ENCODE peak calls at places on chromosomes 1 and 21, in nine cellular contexts. N, B, Q, P, D, C, O, L and A are unnamed samples.

GRCh38 chr1:237411621-237412020 is 369.6 kb downstream of the RYR2 start:
- DNase-seq in N (peak; percentile 14), B (no peak), Q (no peak), P (no peak), D (no peak), C (no peak), O (no peak), L (no peak), A (no peak)

GRCh38 chr1:94095112-94095637 is 25.8 kb downstream of the ABCA4 start:
- DNase-seq in N (no peak), B (peak; percentile 38), Q (no peak), P (peak; percentile 76), D (peak; percentile 83), C (peak; percentile 66), O (peak; percentile 70), L (peak; percentile 34), A (peak; percentile 99)

GRCh38 chr1:150578278-150579109 is 916 bp downstream of the MCL1 start:
- DNase-seq in N (peak; percentile 73), B (peak; percentile 88), Q (no peak), P (peak; percentile 80), D (peak; percentile 45), C (no peak), O (peak; percentile 77), L (no peak), A (peak; percentile 95)

GRCh38 chr1:233904979-233905415 is 521 bp downstream of the SLC35F3 start:
- DNase-seq in N (no peak), B (no peak), Q (no peak), P (peak; percentile 38), D (peak; percentile 23), C (peak; percentile 45), O (peak; percentile 32), L (no peak), A (no peak)

GRCh38 chr1:199313444-199313843 is 674.6 kb downstream of the PTPRC start:
- DNase-seq in N (peak; percentile 12), B (no peak), Q (no peak), P (no peak), D (no peak), C (no peak), O (no peak), L (no peak), A (no peak)

GRCh38 chr1:169072945-169073725 is 33.4 kb upstream of the ATP1B1 start:
- DNase-seq in N (no peak), B (no peak), Q (no peak), P (no peak), D (no peak), C (no peak), O (no peak), L (no peak), A (no peak)

GRCh38 chr21:34351786-34352241 is 12.0 kb upstream of the KCNE2 start:
- DNase-seq in N (peak; percentile 69), B (no peak), Q (peak; percentile 48), P (no peak), D (peak; percentile 70), C (peak; percentile 63), O (peak; percentile 78), L (peak; percentile 61), A (peak; percentile 54)

GRCh38 chr1:220124542-220124941 is 30.6 kb downstream of the IARS2 start:
- DNase-seq in N (peak; percentile 18), B (no peak), Q (no peak), P (no peak), D (no peak), C (no peak), O (no peak), L (no peak), A (peak; percentile 73)

GRCh38 chr1:230708631-230709580 is 5.0 kb downstream of the AGT start:
- DNase-seq in N (peak; percentile 8), B (peak; percentile 47), Q (no peak), P (peak; percentile 89), D (no peak), C (no peak), O (peak; percentile 88), L (no peak), A (no peak)

GRCh38 chr1:18297896-18298648 is 182.7 kb upstream of the KLHDC7A start:
- DNase-seq in N (no peak), B (no peak), Q (no peak), P (no peak), D (no peak), C (no peak), O (no peak), L (no peak), A (no peak)

GRCh38 chr1:42998381-42998780 is 39.7 kb upstream of the SLC2A1 start:
- DNase-seq in N (no peak), B (no peak), Q (no peak), P (no peak), D (no peak), C (no peak), O (no peak), L (no peak), A (no peak)

GRCh38 chr21:36209626-36210171 is 53.1 kb downstream of the DOP1B start:
- DNase-seq in N (peak; percentile 74), B (peak; percentile 43), Q (peak; percentile 73), P (no peak), D (peak; percentile 31), C (no peak), O (peak; percentile 72), L (peak; percentile 70), A (peak; percentile 83)

GRCh38 chr1:74266001-74266400 is 30.8 kb downstream of the TNNI3K start:
- DNase-seq in N (no peak), B (no peak), Q (no peak), P (no peak), D (no peak), C (no peak), O (no peak), L (no peak), A (no peak)

GRCh38 chr21:37800122-37800455 is 116.2 kb downstream of the KCNJ6 start:
- DNase-seq in N (no peak), B (no peak), Q (no peak), P (no peak), D (no peak), C (no peak), O (no peak), L (no peak), A (no peak)

GRCh38 chr21:30613836-30614235 is at the start of gene KRTAP6-1:
- DNase-seq in N (no peak), B (no peak), Q (no peak), P (no peak), D (no peak), C (no peak), O (no peak), L (no peak), A (no peak)

GRCh38 chr1:159239551-159240220 is 35.0 kb downstream of the ACKR1 start:
- DNase-seq in N (no peak), B (no peak), Q (no peak), P (no peak), D (no peak), C (no peak), O (no peak), L (no peak), A (no peak)

GRCh38 chr1:232477728-232478127 is 152.2 kb downstream of the SIPA1L2 start:
- DNase-seq in N (peak; percentile 21), B (peak; percentile 48), Q (peak; percentile 77), P (no peak), D (no peak), C (no peak), O (no peak), L (no peak), A (peak; percentile 90)

GRCh38 chr1:27912429-27912828 is 22.4 kb upstream of the SMPDL3B start:
- DNase-seq in N (no peak), B (no peak), Q (no peak), P (no peak), D (no peak), C (no peak), O (no peak), L (no peak), A (no peak)

GRCh38 chr21:31158789-31159581 is 120.7 kb upstream of the KRTAP19-8 start:
- DNase-seq in N (peak; percentile 61), B (no peak), Q (no peak), P (no peak), D (no peak), C (no peak), O (no peak), L (no peak), A (peak; percentile 77)

GRCh38 chr1:3523980-3524379 is 69.5 kb downstream of the ARHGEF16 start:
- DNase-seq in N (no peak), B (no peak), Q (no peak), P (no peak), D (no peak), C (no peak), O (no peak), L (no peak), A (no peak)

GRCh38 chr1:185267278-185267677 is 49.8 kb downstream of the IVNS1ABP start:
- DNase-seq in N (no peak), B (no peak), Q (no peak), P (no peak), D (no peak), C (no peak), O (no peak), L (no peak), A (no peak)

GRCh38 chr21:44752701-44753235 is 41.4 kb upstream of the TSPEAR start:
- DNase-seq in N (no peak), B (peak; percentile 64), Q (peak; percentile 39), P (no peak), D (no peak), C (no peak), O (peak; percentile 40), L (no peak), A (peak; percentile 14)

GRCh38 chr1:5973771-5974170 is 18.5 kb downstream of the NPHP4 start:
- DNase-seq in N (no peak), B (no peak), Q (no peak), P (no peak), D (no peak), C (peak; percentile 73), O (no peak), L (no peak), A (peak; percentile 66)
- TF ChIP-seq CTCF in N (no peak), B (no peak), Q (no peak), P (no peak), D (no peak), C (peak; percentile 63), O (no peak), L (no peak), A (peak; percentile 60)

GRCh38 chr1:62439652-62440371 is 3.0 kb downstream of the USP1 start:
- DNase-seq in N (peak; percentile 24), B (no peak), Q (no peak), P (no peak), D (no peak), C (no peak), O (peak; percentile 27), L (no peak), A (peak; percentile 30)
- H3K4me3 ChIP-seq in N (peak overlapping the region; percentile 99), B (no peak overlapping the region), Q (no peak overlapping the region), P (no peak overlapping the region), D (no peak overlapping the region), C (no peak overlapping the region), O (no peak overlapping the region), L (no peak overlapping the region), A (no peak overlapping the region)

DNA sequence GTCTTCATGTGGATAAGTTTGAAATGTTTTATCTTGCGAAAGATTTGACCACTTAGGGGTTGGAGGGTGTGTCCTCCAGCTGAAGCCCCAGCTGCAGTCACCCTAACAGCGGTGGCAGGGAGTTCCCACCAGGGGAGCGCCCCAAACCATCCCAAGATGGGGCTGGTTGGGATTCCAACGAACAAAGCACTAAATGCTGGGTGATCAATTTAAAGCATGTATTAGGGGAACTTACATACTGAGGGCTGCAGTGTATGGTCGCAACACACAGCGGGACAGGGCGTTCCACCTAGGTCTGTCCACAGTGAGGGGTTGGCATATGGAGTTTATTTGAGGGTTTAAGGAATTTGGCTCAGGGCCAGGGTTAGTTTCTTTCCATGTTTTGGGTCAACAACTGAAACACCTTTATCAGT is 26.3 kb downstream of the SLC37A1 start:
- DNase-seq in N (peak; percentile 81), B (no peak), Q (no peak), P (no peak), D (no peak), C (peak; percentile 19), O (no peak), L (peak; percentile 51), A (no peak)
- TF ChIP-seq CTCF in N (peak; percentile 52), B (no peak), Q (peak; percentile 30), P (no peak), D (no peak), C (no peak), O (peak; percentile 14), L (no peak), A (peak; percentile 24)

GRCh38 chr21:33025106-33025470 is 647 bp upstream of the OLIG2 start:
- DNase-seq in N (peak; percentile 86), B (no peak), Q (no peak), P (no peak), D (no peak), C (no peak), O (no peak), L (no peak), A (no peak)
- H3K4me3 ChIP-seq in N (peak overlapping the region; percentile 59), B (no peak overlapping the region), Q (no peak overlapping the region), P (no peak overlapping the region), D (no peak overlapping the region), C (peak overlapping the region; percentile 53), O (no peak overlapping the region), L (no peak overlapping the region), A (no peak overlapping the region)